ENCODE peak calls at places on chromosomes 16 and 17, in five cellular contexts. One of them, this sample, is unnamed.

GRCh38 chr16:53515811-53516210 is 12.8 kb upstream of the AKTIP start:
- DNase-seq in H9: no peak
- DNase-seq in mesenchymal stem cell: no peak
- DNase-seq in H1: no peak
- DNase-seq in neuronal stem cell: no peak
- DNase-seq in this sample: no peak

GRCh38 chr16:66477028-66477515 is 50.0 kb downstream of the BEAN1 start:
- DNase-seq in H9: no peak
- DNase-seq in mesenchymal stem cell: no peak
- DNase-seq in neuronal stem cell: no peak
- DNase-seq in H1: no peak
- DNase-seq in this sample: no peak

GRCh38 chr16:31298958-31299357 is 39.2 kb downstream of the ITGAM start:
- DNase-seq in mesenchymal stem cell: no peak
- DNase-seq in H9: no peak
- DNase-seq in neuronal stem cell: no peak
- DNase-seq in H1: no peak
- DNase-seq in this sample: no peak

GRCh38 chr17:80786470-80786869 is 205.2 kb upstream of the CHMP6 start:
- DNase-seq in neuronal stem cell: no peak
- DNase-seq in H9: peak
- DNase-seq in mesenchymal stem cell: no peak
- DNase-seq in H1: no peak
- DNase-seq in this sample: no peak

GRCh38 chr16:12315330-12316138 is 339.0 kb downstream of the SNX29 start:
- DNase-seq in neuronal stem cell: no peak
- DNase-seq in H9: no peak
- DNase-seq in H1: no peak
- DNase-seq in mesenchymal stem cell: no peak
- DNase-seq in this sample: no peak

GRCh38 chr16:88982286-88983084 is 5.5 kb upstream of the CBFA2T3 start:
- DNase-seq in neuronal stem cell: no peak
- DNase-seq in mesenchymal stem cell: no peak
- DNase-seq in H1: no peak
- DNase-seq in H9: no peak
- DNase-seq in this sample: no peak

GRCh38 chr16:88617268-88618031 is 20.9 kb upstream of the IL17C start:
- DNase-seq in neuronal stem cell: no peak
- DNase-seq in mesenchymal stem cell: peak
- DNase-seq in H1: no peak
- DNase-seq in H9: no peak
- DNase-seq in this sample: no peak

GRCh38 chr16:55701442-55702319 is 45.9 kb downstream of the SLC6A2 start:
- DNase-seq in H9: peak
- DNase-seq in H1: no peak
- DNase-seq in neuronal stem cell: peak
- DNase-seq in mesenchymal stem cell: peak
- DNase-seq in this sample: peak

GRCh38 chr16:85436636-85437160 is 176.4 kb upstream of the GSE1 start:
- DNase-seq in H1: peak
- DNase-seq in H9: peak
- DNase-seq in neuronal stem cell: no peak
- DNase-seq in mesenchymal stem cell: no peak
- DNase-seq in this sample: no peak

GRCh38 chr17:3222505-3222904 is 15.0 kb downstream of the OR1A1 start:
- DNase-seq in mesenchymal stem cell: no peak
- DNase-seq in H1: no peak
- DNase-seq in H9: no peak
- DNase-seq in neuronal stem cell: no peak
- DNase-seq in this sample: no peak

GRCh38 chr17:17151962-17152361 is 54.2 kb downstream of the PLD6 start:
- DNase-seq in neuronal stem cell: no peak
- DNase-seq in mesenchymal stem cell: peak
- DNase-seq in H1: no peak
- DNase-seq in H9: no peak
- DNase-seq in this sample: peak

GRCh38 chr17:64497565-64498035 is 746 bp upstream of the POLG2 start:
- DNase-seq in mesenchymal stem cell: no peak
- DNase-seq in H9: no peak
- DNase-seq in neuronal stem cell: no peak
- DNase-seq in H1: no peak
- DNase-seq in this sample: no peak

GRCh38 chr16:87850009-87851006 is 19.0 kb downstream of the SLC7A5 start:
- DNase-seq in H9: peak
- DNase-seq in mesenchymal stem cell: peak
- DNase-seq in neuronal stem cell: peak
- DNase-seq in H1: no peak
- DNase-seq in this sample: peak

GRCh38 chr17:38605230-38605851 is 411 bp downstream of the SRCIN1 start:
- DNase-seq in H1: no peak
- DNase-seq in H9: peak
- DNase-seq in neuronal stem cell: peak
- DNase-seq in mesenchymal stem cell: no peak
- DNase-seq in this sample: no peak

GRCh38 chr17:21299981-21300600 is 15.6 kb downstream of the MAP2K3 start:
- DNase-seq in H1: no peak
- DNase-seq in mesenchymal stem cell: no peak
- DNase-seq in neuronal stem cell: no peak
- DNase-seq in H9: no peak
- DNase-seq in this sample: no peak

GRCh38 chr17:20174588-20175265 is 165.6 kb downstream of the SPECC1 start:
- DNase-seq in H9: no peak
- DNase-seq in mesenchymal stem cell: peak
- DNase-seq in neuronal stem cell: no peak
- DNase-seq in H1: no peak
- DNase-seq in this sample: peak

GRCh38 chr16:1431497-1432270 is 806 bp downstream of the PERCC1 start:
- DNase-seq in H9: no peak
- DNase-seq in mesenchymal stem cell: no peak
- DNase-seq in H1: no peak
- DNase-seq in neuronal stem cell: no peak
- DNase-seq in this sample: no peak

GRCh38 chr17:80122926-80123505 is 21.6 kb downstream of the GAA start:
- DNase-seq in neuronal stem cell: no peak
- DNase-seq in H1: no peak
- DNase-seq in mesenchymal stem cell: no peak
- DNase-seq in H9: peak
- DNase-seq in this sample: no peak

GRCh38 chr16:84823484-84823883 is 3.7 kb downstream of the CRISPLD2 start:
- DNase-seq in H9: no peak
- DNase-seq in H1: no peak
- DNase-seq in neuronal stem cell: no peak
- DNase-seq in mesenchymal stem cell: no peak
- DNase-seq in this sample: no peak

GRCh38 chr17:65057520-65058075 is 1.1 kb upstream of the GNA13 start:
- DNase-seq in neuronal stem cell: no peak
- DNase-seq in H1: no peak
- DNase-seq in mesenchymal stem cell: peak
- DNase-seq in H9: no peak
- DNase-seq in this sample: peak

GRCh38 chr17:6269474-6269873 is 165.4 kb downstream of the AIPL1 start:
- DNase-seq in mesenchymal stem cell: peak
- DNase-seq in neuronal stem cell: peak
- DNase-seq in H1: no peak
- DNase-seq in H9: peak
- DNase-seq in this sample: peak

GRCh38 chr16:5032748-5033167 is 977 bp downstream of the NAGPA start:
- DNase-seq in neuronal stem cell: no peak
- DNase-seq in H1: no peak
- DNase-seq in H9: no peak
- DNase-seq in mesenchymal stem cell: no peak
- DNase-seq in this sample: no peak

GRCh38 chr17:37605813-37606505 is 3.3 kb downstream of the SYNRG start:
- DNase-seq in H1: no peak
- DNase-seq in neuronal stem cell: no peak
- DNase-seq in H9: no peak
- DNase-seq in mesenchymal stem cell: no peak
- DNase-seq in this sample: no peak

GRCh38 chr17:6936370-6937028 is 59.4 kb upstream of the ALOX12 start:
- DNase-seq in mesenchymal stem cell: no peak
- DNase-seq in neuronal stem cell: no peak
- DNase-seq in H1: no peak
- DNase-seq in H9: no peak
- DNase-seq in this sample: peak

GRCh38 chr17:80063815-80064585 is 27.6 kb downstream of the CCDC40 start:
- DNase-seq in neuronal stem cell: no peak
- DNase-seq in H9: no peak
- DNase-seq in mesenchymal stem cell: peak
- DNase-seq in H1: no peak
- DNase-seq in this sample: peak

GRCh38 chr17:54269886-54270285 is 447.2 kb downstream of the KIF2B start:
- DNase-seq in mesenchymal stem cell: no peak
- DNase-seq in neuronal stem cell: no peak
- DNase-seq in H9: no peak
- DNase-seq in H1: no peak
- DNase-seq in this sample: no peak
- H2BK5ac ChIP-seq in mesenchymal stem cell: no peak
- H2BK5ac ChIP-seq in neuronal stem cell: no peak
- H2BK5ac ChIP-seq in H9: no peak
- H2BK5ac ChIP-seq in H1: no peak
- H2BK5ac ChIP-seq in this sample: no peak

DNA sequence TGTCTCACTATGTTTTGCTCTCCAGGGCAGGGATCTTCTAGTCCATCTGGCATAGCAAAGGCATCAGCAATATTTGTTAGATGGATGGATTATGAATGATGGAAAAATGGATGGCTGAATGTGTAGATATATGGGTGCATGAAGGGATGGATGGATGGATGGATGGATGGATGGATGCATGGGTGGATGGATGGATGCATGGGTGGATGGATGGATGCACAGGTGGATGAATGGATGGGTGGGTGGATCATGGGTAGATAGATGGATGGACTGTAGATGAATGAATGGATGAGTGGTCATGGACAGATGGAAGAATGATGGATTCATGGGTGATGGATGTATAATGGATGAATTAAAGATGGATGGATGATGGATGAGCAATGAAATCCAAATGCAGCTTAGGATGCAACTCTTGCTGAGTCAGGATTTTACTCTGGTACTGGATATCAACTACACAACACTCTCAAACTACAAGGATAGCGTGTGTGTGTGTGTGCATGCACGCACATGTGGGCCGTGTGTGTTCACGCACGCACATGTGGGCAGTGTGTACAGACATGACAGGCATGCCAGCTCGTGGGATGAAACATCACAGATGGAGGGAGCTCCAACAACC is 34.0 kb downstream of the GSG1L start:
- DNase-seq in mesenchymal stem cell: no peak
- DNase-seq in H1: no peak
- DNase-seq in H9: no peak
- DNase-seq in neuronal stem cell: no peak
- DNase-seq in this sample: no peak
- H2BK12ac ChIP-seq in mesenchymal stem cell: no peak
- H2BK12ac ChIP-seq in H1: no peak
- H2BK12ac ChIP-seq in H9: no peak
- H2BK12ac ChIP-seq in neuronal stem cell: no peak
- H2BK12ac ChIP-seq in this sample: no peak

GRCh38 chr17:68792873-68793272 is 162.3 kb downstream of the ABCA8 start:
- DNase-seq in H1: no peak
- DNase-seq in neuronal stem cell: no peak
- DNase-seq in H9: no peak
- DNase-seq in mesenchymal stem cell: peak
- DNase-seq in this sample: no peak

GRCh38 chr17:68792042-68792685 is 163.0 kb downstream of the ABCA8 start:
- DNase-seq in mesenchymal stem cell: peak
- DNase-seq in H1: no peak
- DNase-seq in H9: no peak
- DNase-seq in neuronal stem cell: no peak
- DNase-seq in this sample: no peak

GRCh38 chr17:68789203-68789962 is 165.8 kb downstream of the ABCA8 start:
- DNase-seq in mesenchymal stem cell: no peak
- DNase-seq in H1: no peak
- DNase-seq in H9: no peak
- DNase-seq in neuronal stem cell: no peak
- DNase-seq in this sample: no peak

GRCh38 chr17:68790931-68791330 is 164.3 kb downstream of the ABCA8 start:
- DNase-seq in neuronal stem cell: no peak
- DNase-seq in H9: no peak
- DNase-seq in H1: no peak
- DNase-seq in mesenchymal stem cell: no peak
- DNase-seq in this sample: no peak

DNA sequence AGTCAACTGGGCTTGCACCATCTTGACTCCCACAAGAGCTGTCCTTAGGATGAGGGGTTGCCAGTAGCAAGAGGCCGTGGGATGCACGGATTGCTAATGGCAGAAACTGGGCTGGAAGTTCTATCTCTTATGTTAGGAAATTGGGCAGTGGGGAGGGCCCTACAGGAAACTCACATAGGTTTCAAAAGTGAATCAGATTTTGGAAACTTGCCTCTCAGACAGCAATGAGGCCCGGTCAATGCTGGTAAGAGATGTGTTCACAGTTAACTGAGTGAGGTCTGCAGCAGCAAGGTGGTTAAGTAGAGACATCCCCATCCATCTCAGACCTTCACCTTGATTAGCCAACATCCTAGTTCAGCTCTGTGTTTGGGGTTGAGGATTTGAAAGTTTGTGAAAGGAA is 164.7 kb downstream of the ABCA8 start:
- DNase-seq in mesenchymal stem cell: no peak
- DNase-seq in H9: no peak
- DNase-seq in H1: no peak
- DNase-seq in neuronal stem cell: no peak
- DNase-seq in this sample: no peak
- H3K14ac ChIP-seq in mesenchymal stem cell: no peak
- H3K14ac ChIP-seq in H9: no peak
- H3K14ac ChIP-seq in H1: no peak
- H3K14ac ChIP-seq in neuronal stem cell: no peak
- H3K14ac ChIP-seq in this sample: no peak

GRCh38 chr17:44176257-44176656 is 5.8 kb downstream of the ASB16 start:
- DNase-seq in H9: no peak
- DNase-seq in H1: no peak
- DNase-seq in mesenchymal stem cell: no peak
- DNase-seq in neuronal stem cell: no peak
- DNase-seq in this sample: no peak

GRCh38 chr17:44174427-44174826 is 3.9 kb downstream of the ASB16 start:
- DNase-seq in neuronal stem cell: no peak
- DNase-seq in H9: no peak
- DNase-seq in mesenchymal stem cell: no peak
- DNase-seq in H1: no peak
- DNase-seq in this sample: no peak

GRCh38 chr17:44177641-44178040 is 7.1 kb downstream of the ASB16 start:
- DNase-seq in H1: no peak
- DNase-seq in H9: no peak
- DNase-seq in mesenchymal stem cell: no peak
- DNase-seq in neuronal stem cell: no peak
- DNase-seq in this sample: no peak

GRCh38 chr17:44178133-44178532 is 7.6 kb downstream of the ASB16 start:
- DNase-seq in mesenchymal stem cell: no peak
- DNase-seq in H1: no peak
- DNase-seq in H9: no peak
- DNase-seq in neuronal stem cell: no peak
- DNase-seq in this sample: no peak

GRCh38 chr17:44176671-44177501 is 6.4 kb downstream of the ASB16 start:
- DNase-seq in neuronal stem cell: no peak
- DNase-seq in H9: no peak
- DNase-seq in H1: no peak
- DNase-seq in mesenchymal stem cell: no peak
- DNase-seq in this sample: no peak
- H2BK5ac ChIP-seq in neuronal stem cell: no peak
- H2BK5ac ChIP-seq in H9: no peak
- H2BK5ac ChIP-seq in H1: no peak
- H2BK5ac ChIP-seq in mesenchymal stem cell: no peak
- H2BK5ac ChIP-seq in this sample: no peak